ENCODE peak calls at places on chromosomes 5 and 9, in six cellular contexts. M, J, D, W, B and E are unnamed samples. For H3K4me1, the result is how much of the 10 kb centered on the place peaks cover.

GRCh38 chr5:60257852-60258251 is 364.3 kb upstream of the PDE4D start:
- DNase-seq in W (no peak), M (no peak), B (no peak), J (no peak), D (no peak), E (no peak)

GRCh38 chr9:36584626-36585460 is 12.1 kb downstream of the MELK start:
- DNase-seq in D (peak), M (no peak), J (no peak), B (no peak), W (no peak), E (peak)

GRCh38 chr5:127053049-127053448 is 20.3 kb downstream of the C5orf63 start:
- DNase-seq in D (no peak), J (no peak), M (no peak), W (no peak), B (no peak), E (no peak)

GRCh38 chr9:21558627-21559401 is 76.7 kb upstream of the IFNE start:
- DNase-seq in B (peak), J (no peak), W (peak), D (peak), M (no peak), E (peak)

GRCh38 chr5:38543074-38543473 is 13.4 kb downstream of the LIFR start:
- DNase-seq in D (no peak), M (no peak), B (no peak), W (no peak), J (no peak), E (no peak)

GRCh38 chr9:86783884-86784283 is 163.4 kb downstream of the GAS1 start:
- DNase-seq in M (no peak), D (no peak), J (no peak), W (no peak), B (no peak), E (no peak)

GRCh38 chr9:29439961-29440360 is 1866.7 kb upstream of the C9orf72 start:
- DNase-seq in B (no peak), J (no peak), D (no peak), W (no peak), M (no peak), E (no peak)

GRCh38 chr5:90438100-90438499 is 28.5 kb upstream of the CETN3 start:
- DNase-seq in J (no peak), B (no peak), W (no peak), M (no peak), D (no peak), E (no peak)

GRCh38 chr5:157269165-157269671 is 3.3 kb downstream of the CYFIP2 start:
- DNase-seq in D (no peak), J (no peak), W (peak), B (no peak), M (no peak), E (no peak)

GRCh38 chr9:92520837-92521236 is 15.0 kb downstream of the ECM2 start:
- DNase-seq in D (no peak), W (no peak), J (no peak), B (no peak), M (no peak), E (no peak)

GRCh38 chr9:20477940-20478620 is 144.2 kb downstream of the MLLT3 start:
- DNase-seq in J (no peak), D (no peak), B (no peak), W (no peak), M (no peak), E (no peak)

GRCh38 chr9:4422495-4422894 is 67.8 kb upstream of the SLC1A1 start:
- DNase-seq in B (peak), M (no peak), J (no peak), W (peak), D (no peak), E (no peak)

GRCh38 chr9:80157561-80157983 is 585.8 kb downstream of the TLE4 start:
- DNase-seq in W (no peak), D (no peak), B (no peak), M (no peak), J (no peak), E (no peak)

GRCh38 chr5:35320029-35320428 is 89.7 kb upstream of the PRLR start:
- DNase-seq in M (no peak), J (no peak), W (no peak), D (no peak), B (no peak), E (no peak)

GRCh38 chr5:103446813-103447212 is 115.8 kb downstream of the NUDT12 start:
- DNase-seq in M (no peak), J (no peak), W (no peak), D (no peak), B (no peak), E (no peak)

GRCh38 chr5:107487056-107487461 is 183.7 kb downstream of the EFNA5 start:
- DNase-seq in M (no peak), J (no peak), B (no peak), W (no peak), D (no peak), E (no peak)

GRCh38 chr5:96794757-96795156 is 13.0 kb downstream of the ERAP1 start:
- DNase-seq in D (no peak), W (peak), M (no peak), J (no peak), B (no peak), E (no peak)

GRCh38 chr5:82884821-82885471 is 192.2 kb downstream of the TMEM167A start:
- DNase-seq in M (no peak), W (no peak), B (no peak), D (no peak), J (no peak), E (no peak)

GRCh38 chr9:116223926-116224325 is 70.3 kb downstream of the PAPPA start:
- DNase-seq in D (no peak), M (no peak), B (no peak), W (no peak), J (no peak), E (no peak)

GRCh38 chr5:43785198-43785597 is 182.2 kb downstream of the NNT start:
- DNase-seq in J (no peak), D (no peak), M (no peak), W (no peak), B (no peak), E (no peak)
- H3K4me1 ChIP-seq in J (under half), D (under half), M (under half), W (under half), B (under half), E (under half)

GRCh38 chr9:131677445-131678180 is 62.3 kb downstream of the RAPGEF1 start:
- DNase-seq in D (no peak), W (no peak), B (no peak), J (no peak), M (peak), E (no peak)
- H3K4me3 ChIP-seq in D (no peak), W (no peak), B (peak), J (no peak), M (no peak), E (no peak)

GRCh38 chr9:34381323-34381722 is 4.6 kb upstream of the MYORG start:
- DNase-seq in B (no peak), D (no peak), J (peak), M (peak), W (peak), E (no peak)

GRCh38 chr9:34384368-34385165 is 7.9 kb upstream of the MYORG start:
- DNase-seq in D (no peak), M (no peak), J (no peak), W (no peak), B (no peak), E (no peak)

GRCh38 chr9:34382054-34382453 is 5.4 kb upstream of the MYORG start:
- DNase-seq in B (no peak), J (no peak), D (no peak), W (no peak), M (no peak), E (no peak)

GRCh38 chr9:34383904-34384303 is 7.2 kb upstream of the MYORG start:
- DNase-seq in W (no peak), M (no peak), B (no peak), J (no peak), D (no peak), E (no peak)

DNA sequence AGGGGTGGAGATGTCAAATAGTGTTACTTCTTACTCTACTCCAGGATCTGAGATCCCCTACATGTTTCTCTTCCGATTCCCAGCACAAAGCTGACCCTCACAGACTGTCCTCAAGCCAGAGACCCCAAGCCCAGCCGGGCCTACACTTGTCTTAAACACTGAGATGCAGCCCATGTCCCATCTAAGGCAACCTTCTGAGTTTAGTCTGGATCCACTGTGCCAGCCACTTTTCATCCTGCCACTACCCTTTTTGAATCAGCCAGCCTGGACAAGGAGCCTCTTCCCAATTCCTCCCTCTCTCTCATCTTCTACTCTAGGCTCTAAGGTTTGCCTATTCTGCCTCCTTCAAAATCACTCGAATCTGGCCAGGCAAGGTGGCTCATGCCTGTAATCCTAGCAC is 6.2 kb upstream of the MYORG start:
- DNase-seq in W (no peak), D (no peak), B (no peak), M (no peak), J (no peak), E (no peak)
- H3K4me1 ChIP-seq in W (under half), D (under half), B (under half), M (under half), J (under half), E (under half)

GRCh38 chr5:131268758-131269370 is 5.0 kb downstream of the CDC42SE2 start:
- DNase-seq in B (no peak), M (no peak), J (no peak), W (no peak), D (no peak), E (no peak)
- H3K4me3 ChIP-seq in B (no peak), M (no peak), J (no peak), W (peak), D (no peak), E (no peak)

GRCh38 chr9:133340256-133340655 is 4.3 kb upstream of the SURF6 start:
- DNase-seq in B (no peak), W (no peak), D (no peak), J (no peak), M (no peak), E (no peak)

GRCh38 chr9:133340916-133341315 is 4.9 kb upstream of the SURF6 start:
- DNase-seq in J (no peak), M (no peak), D (no peak), W (no peak), B (no peak), E (no peak)

GRCh38 chr9:133342083-133342406 is 5.9 kb downstream of the MED22 start:
- DNase-seq in B (no peak), D (no peak), J (no peak), M (no peak), W (no peak), E (no peak)

GRCh38 chr9:133342570-133342969 is 5.4 kb downstream of the MED22 start:
- DNase-seq in W (no peak), J (no peak), M (no peak), B (no peak), D (no peak), E (no peak)

GRCh38 chr9:133341369-133342082 is 5.5 kb upstream of the SURF6 start:
- DNase-seq in M (peak), B (no peak), W (no peak), J (no peak), D (no peak), E (no peak)
- H3K4me1 ChIP-seq in M (under half), B (under half), W (under half), J (half or more), D (under half), E (under half)

DNA sequence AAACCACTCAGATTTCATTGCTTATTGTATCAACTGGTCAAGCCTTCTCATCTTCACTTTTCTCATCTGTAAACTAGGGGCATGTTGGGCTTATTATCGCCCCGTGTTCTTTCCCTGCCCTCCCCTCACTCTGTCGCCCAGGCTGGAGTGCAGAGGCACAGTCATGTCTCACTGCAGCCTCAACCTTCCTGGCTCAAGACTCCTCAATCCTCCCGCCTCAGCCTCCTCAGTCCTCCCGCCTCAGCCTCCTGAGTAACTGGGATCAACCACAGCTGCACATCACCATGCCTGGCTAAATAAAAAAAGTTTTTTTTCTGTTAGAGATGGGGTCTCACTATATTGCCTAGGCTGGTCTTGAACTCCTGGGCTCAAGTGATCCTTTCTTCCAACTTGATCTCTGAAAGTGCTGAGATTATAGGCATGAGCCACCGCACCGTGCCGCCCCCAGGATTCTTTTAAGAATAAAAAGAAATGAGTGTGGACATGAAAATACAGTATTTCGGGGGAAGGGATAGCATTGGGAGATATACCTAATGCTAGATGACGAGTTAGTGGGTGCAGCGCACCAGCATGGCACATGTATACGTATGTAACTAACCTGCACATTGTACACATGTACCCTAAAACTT is 2.0 kb downstream of the MAML1 start:
- DNase-seq in J (no peak), B (no peak), W (no peak), M (no peak), D (no peak), E (no peak)
- H3K4me3 ChIP-seq in J (no peak), B (peak), W (peak), M (no peak), D (no peak), E (peak)

GRCh38 chr9:137198051-137198747 is 2.3 kb downstream of the TPRN start:
- DNase-seq in B (peak), J (no peak), M (peak), W (peak), D (no peak), E (no peak)

GRCh38 chr9:137194388-137194787 is 5.9 kb downstream of the SSNA1 start:
- DNase-seq in D (no peak), J (peak), B (peak), M (no peak), W (no peak), E (no peak)

GRCh38 chr9:137193771-137194170 is 5.3 kb downstream of the SSNA1 start:
- DNase-seq in M (no peak), D (no peak), J (no peak), B (no peak), W (no peak), E (no peak)

GRCh38 chr9:137194909-137195308 is 5.6 kb downstream of the TPRN start:
- DNase-seq in B (peak), D (no peak), W (no peak), M (peak), J (no peak), E (no peak)

DNA sequence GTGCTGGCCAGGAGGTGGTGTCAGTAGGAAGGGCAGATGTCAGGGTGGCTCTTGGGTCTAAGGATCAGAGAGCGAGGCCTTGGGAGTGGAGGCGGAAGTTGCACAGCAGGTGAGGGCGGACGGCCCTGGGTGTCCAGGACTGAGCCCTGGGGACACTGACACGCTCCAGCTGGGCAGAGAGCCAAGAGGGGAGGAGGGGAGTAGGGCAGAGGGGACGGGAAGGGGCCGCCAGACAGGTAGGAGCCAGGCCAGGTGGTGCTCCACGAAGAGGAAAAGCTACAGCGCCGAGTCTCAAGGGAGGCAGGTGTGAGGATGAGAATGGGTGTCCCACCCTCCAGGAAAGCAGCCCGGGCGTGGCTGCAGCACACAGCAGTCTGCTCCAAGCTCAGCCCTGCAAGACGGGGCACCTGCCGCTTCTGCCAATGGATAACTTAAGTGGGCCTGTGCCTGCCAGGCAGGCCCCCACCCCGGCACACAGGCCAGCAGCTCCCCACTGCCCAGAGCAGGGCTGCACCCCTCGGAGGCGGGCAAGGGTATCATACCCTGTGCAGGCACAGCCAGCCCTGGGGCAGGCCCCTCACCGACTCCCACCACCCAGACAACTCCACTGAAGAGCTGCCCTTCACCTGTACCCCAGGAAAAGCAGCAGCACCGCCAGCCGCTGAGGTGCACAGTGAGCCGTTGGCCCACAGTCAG is 4.9 kb downstream of the TPRN start:
- DNase-seq in B (peak), J (no peak), W (no peak), D (no peak), M (peak), E (no peak)
- H3K4me1 ChIP-seq in B (half or more), J (under half), W (under half), D (under half), M (half or more), E (under half)